ENCODE peak calls at places on chromosomes 3 and 15, in five cellular contexts. Q is breast epithelium, U is thyroid gland, F is body of pancreas, J is adrenal gland. R is an unnamed sample.

GRCh38 chr3:127805026-127805753 is 17.1 kb downstream of the MGLL start:
- DNase-seq in Q (no peak), F (no peak), J (no peak), U (no peak), R (no peak)

GRCh38 chr15:85545757-85546156 is 165.4 kb downstream of the AKAP13 start:
- DNase-seq in F (no peak), J (no peak), Q (no peak), U (no peak), R (no peak)

GRCh38 chr3:138381413-138381901 is 33.1 kb downstream of the MRAS start:
- DNase-seq in Q (peak; percentile 82), F (no peak), J (peak; percentile 68), U (peak; percentile 92), R (no peak)

GRCh38 chr15:58495836-58496501 is 64.2 kb downstream of the LIPC start:
- DNase-seq in Q (no peak), F (no peak), J (no peak), U (no peak), R (no peak)

GRCh38 chr3:64502284-64502683 is 185.5 kb downstream of the ADAMTS9 start:
- DNase-seq in Q (no peak), U (no peak), F (no peak), J (no peak), R (no peak)

GRCh38 chr15:72796515-72797337 is 13.2 kb upstream of the ADPGK start:
- DNase-seq in J (peak; percentile 54), Q (no peak), U (peak; percentile 6), F (peak; percentile 45), R (peak; percentile 71)

GRCh38 chr15:37099321-37100108 is 834 bp downstream of the MEIS2 start:
- DNase-seq in Q (no peak), J (peak; percentile 88), F (peak; percentile 46), U (no peak), R (no peak)

GRCh38 chr3:116179091-116179490 is 266.2 kb downstream of the LSAMP start:
- DNase-seq in J (no peak), U (no peak), F (no peak), Q (no peak), R (no peak)

GRCh38 chr3:32432711-32433530 is 41.3 kb downstream of the CMTM7 start:
- DNase-seq in F (no peak), Q (peak; percentile 17), J (peak; percentile 23), U (no peak), R (no peak)

GRCh38 chr3:62132027-62132590 is 241.2 kb downstream of the FEZF2 start:
- DNase-seq in U (no peak), Q (no peak), J (no peak), F (no peak), R (no peak)

GRCh38 chr3:109910772-109911171 is 573.4 kb upstream of the DPPA4 start:
- DNase-seq in U (no peak), F (no peak), J (no peak), Q (no peak), R (no peak)

GRCh38 chr3:157368171-157368570 is 68.5 kb upstream of the PTX3 start:
- DNase-seq in Q (no peak), U (no peak), J (no peak), F (no peak), R (no peak)

GRCh38 chr3:189488241-189488767 is 142.9 kb upstream of the TP63 start:
- DNase-seq in F (no peak), U (no peak), J (no peak), Q (no peak), R (no peak)

GRCh38 chr3:124131158-124132115 is 139.5 kb upstream of the ROPN1 start:
- DNase-seq in Q (no peak), J (peak; percentile 62), F (no peak), U (no peak), R (no peak)

GRCh38 chr3:102074951-102075350 is 225.6 kb downstream of the NFKBIZ start:
- DNase-seq in F (no peak), J (no peak), U (no peak), Q (no peak), R (no peak)

GRCh38 chr15:53716909-53717878 is 42.3 kb downstream of the WDR72 start:
- DNase-seq in J (no peak), F (no peak), Q (no peak), U (no peak), R (no peak)

GRCh38 chr15:36175781-36176211 is 403.6 kb upstream of the CDIN1 start:
- DNase-seq in J (no peak), F (no peak), Q (no peak), U (no peak), R (no peak)

GRCh38 chr15:60344987-60345386 is 52.8 kb downstream of the ANXA2 start:
- DNase-seq in F (no peak), J (no peak), U (no peak), Q (no peak), R (no peak)

GRCh38 chr15:66772604-66772966 is 70.5 kb downstream of the SMAD6 start:
- DNase-seq in J (no peak), Q (no peak), F (no peak), U (no peak), R (no peak)
- H3K27ac ChIP-seq in J (peak overlapping the region; percentile 26), Q (no peak overlapping the region), F (peak overlapping the region; percentile 91), U (peak overlapping the region; percentile 94), R (peak overlapping the region; percentile 18)

GRCh38 chr15:33442449-33442848 is 131.7 kb downstream of the RYR3 start:
- DNase-seq in Q (no peak), U (no peak), J (no peak), F (no peak), R (no peak)
- TF ChIP-seq POLR2A in Q (no peak), U (no peak), J (no peak), F (no peak), R (no peak)

GRCh38 chr3:183517656-183518055 is 37.9 kb downstream of the KLHL6 start:
- DNase-seq in Q (no peak), F (no peak), J (no peak), U (no peak), R (no peak)
- H3K4me3 ChIP-seq in Q (no peak overlapping the region), F (no peak overlapping the region), J (no peak overlapping the region), U (no peak overlapping the region), R (no peak overlapping the region)

DNA sequence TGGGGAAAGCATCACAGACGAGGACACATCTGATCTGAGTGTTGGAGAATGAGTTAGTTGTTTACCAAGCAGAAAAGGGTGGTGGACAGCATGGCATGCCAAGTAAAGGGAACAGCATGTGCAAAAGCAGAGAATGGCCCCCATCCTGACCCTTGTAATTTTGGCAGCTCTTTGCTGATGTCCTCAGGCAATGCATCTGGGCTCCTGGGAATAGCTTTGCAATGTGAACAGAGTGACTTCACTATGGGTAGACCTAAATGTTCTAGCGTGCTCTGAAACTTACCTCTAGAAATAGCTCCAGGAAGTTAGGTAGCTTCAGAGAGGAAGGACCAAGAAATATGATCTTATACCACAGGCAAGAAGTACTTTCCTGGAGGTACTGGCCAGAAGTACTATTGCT is 263.4 kb downstream of the LPP start:
- DNase-seq in F (no peak), Q (no peak), U (no peak), J (no peak), R (no peak)
- H3K27ac ChIP-seq in F (no peak overlapping the region), Q (no peak overlapping the region), U (no peak overlapping the region), J (no peak overlapping the region), R (peak overlapping the region; percentile 36)

DNA sequence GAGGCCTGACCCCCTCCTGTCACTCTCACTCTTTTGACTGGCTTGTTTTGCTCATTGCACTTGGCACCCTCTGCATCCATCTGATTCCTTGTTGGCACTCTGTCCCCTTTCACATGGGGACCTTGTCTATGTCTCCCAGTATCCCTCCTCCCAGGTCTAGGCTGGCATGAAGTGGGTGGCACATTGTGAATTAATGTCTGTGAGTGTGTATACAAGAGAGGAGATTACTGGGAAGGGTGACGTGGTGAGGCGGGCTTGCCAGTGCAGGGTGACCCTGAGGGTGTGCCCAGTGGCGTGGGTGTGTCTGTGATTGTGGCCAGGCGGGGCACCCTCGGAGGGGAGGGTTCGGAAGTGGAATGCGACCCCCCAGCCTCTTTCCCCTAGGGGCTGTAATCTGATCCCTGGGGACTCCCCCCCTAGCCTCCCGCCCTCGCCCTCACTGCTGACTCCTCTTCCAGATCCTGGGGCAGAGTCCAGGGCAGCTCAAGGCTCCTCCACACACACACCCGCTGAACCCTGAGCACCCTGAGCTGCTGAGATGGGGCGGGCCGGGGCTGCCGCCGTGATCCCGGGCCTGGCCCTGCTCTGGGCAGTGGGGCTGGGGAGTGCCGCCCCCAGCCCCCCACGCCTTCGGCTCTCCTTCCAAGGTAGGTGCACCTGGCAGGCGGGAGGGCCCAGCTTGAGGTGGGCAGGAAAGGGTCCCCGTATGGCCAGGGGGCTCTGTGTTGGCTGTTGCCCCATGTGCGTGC is at the start of gene SEMA3B:
- DNase-seq in U (peak; percentile 82), Q (peak; percentile 67), J (peak; percentile 95), F (peak; percentile 92), R (peak; percentile 78)
- TF ChIP-seq POLR2A in U (peak; percentile 38), Q (no peak), J (peak; percentile 87), F (peak; percentile 84), R (no peak)

GRCh38 chr15:75925440-75925839 is 21.8 kb downstream of the FBXO22 start:
- DNase-seq in J (no peak), F (no peak), Q (no peak), U (no peak), R (no peak)

GRCh38 chr15:75928680-75929608 is 25.3 kb downstream of the FBXO22 start:
- DNase-seq in Q (no peak), F (peak; percentile 57), J (peak; percentile 64), U (peak; percentile 3), R (no peak)

GRCh38 chr15:75929799-75930565 is 26.3 kb downstream of the FBXO22 start:
- DNase-seq in J (no peak), Q (no peak), U (no peak), F (no peak), R (no peak)

GRCh38 chr15:75927601-75928000 is 23.9 kb downstream of the FBXO22 start:
- DNase-seq in Q (no peak), J (no peak), U (no peak), F (no peak), R (no peak)

DNA sequence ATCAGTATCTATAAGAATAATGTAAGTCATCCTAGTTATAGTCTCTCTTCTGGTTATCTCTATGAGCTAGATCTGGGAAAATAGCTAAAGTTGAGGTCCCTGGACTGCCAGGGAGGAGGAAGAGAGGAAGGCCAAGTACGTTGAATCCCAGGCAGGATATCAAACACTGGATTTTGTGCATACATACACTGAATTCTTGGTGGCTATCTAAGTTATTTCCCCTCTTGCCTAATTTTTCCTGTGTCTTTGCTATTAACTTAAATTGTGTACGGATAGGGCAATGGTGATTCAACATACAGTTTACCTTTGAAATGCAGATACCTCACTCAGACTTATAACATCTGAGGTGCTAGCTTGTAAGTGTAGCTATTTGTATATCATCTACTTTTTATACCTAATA is 27.2 kb downstream of the FBXO22 start:
- DNase-seq in U (no peak), Q (no peak), J (no peak), F (no peak), R (no peak)
- H3K4me3 ChIP-seq in U (no peak overlapping the region), Q (no peak overlapping the region), J (no peak overlapping the region), F (no peak overlapping the region), R (no peak overlapping the region)

DNA sequence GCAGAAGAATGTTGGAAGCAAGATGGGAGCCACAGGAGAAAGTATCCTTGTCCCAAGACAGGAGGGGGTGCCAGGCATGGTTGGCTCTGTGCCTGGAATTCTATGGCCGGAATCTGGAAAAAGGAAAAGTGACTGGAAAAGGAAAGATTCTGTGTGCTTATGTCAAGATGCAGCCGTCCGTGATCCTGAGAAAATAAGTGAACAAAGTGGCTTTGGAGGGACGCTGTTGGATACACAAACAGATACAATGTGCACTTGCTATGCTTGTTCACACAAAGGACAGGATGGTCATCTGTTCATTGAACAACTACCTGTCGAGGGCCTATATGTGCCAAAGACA is 28.4 kb upstream of the MUC20 start:
- DNase-seq in F (no peak), U (no peak), Q (no peak), J (no peak), R (no peak)
- H3K27ac ChIP-seq in F (no peak overlapping the region), U (no peak overlapping the region), Q (no peak overlapping the region), J (no peak overlapping the region), R (no peak overlapping the region)

R was measured in suprapubic skin.